ENCODE peak calls at places on chromosomes 2 and 18, in five cellular contexts. E, O, T, H and S are unnamed samples. For H3K27me3, the result is how much of the 10 kb centered on the place peaks cover.

GRCh38 chr2:72757177-72757775 is 68.6 kb downstream of the EXOC6B start:
- DNase-seq in T (no peak), O (peak), E (no peak), H (peak), S (no peak)

GRCh38 chr2:142881619-142882018 is 4.2 kb downstream of the KYNU start:
- DNase-seq in O (no peak), E (no peak), H (no peak), T (no peak), S (no peak)

GRCh38 chr2:136131961-136132839 is 14.3 kb upstream of the CXCR4 start:
- DNase-seq in H (no peak), O (no peak), E (peak), T (no peak), S (no peak)

GRCh38 chr2:152584301-152584700 is 133.0 kb downstream of the PRPF40A start:
- DNase-seq in O (peak), T (no peak), E (no peak), H (no peak), S (no peak)

GRCh38 chr2:215967590-215968373 is 45.6 kb downstream of the MREG start:
- DNase-seq in H (no peak), T (no peak), O (no peak), E (no peak), S (no peak)

GRCh38 chr2:138531913-138532312 is 30.3 kb downstream of the SPOPL start:
- DNase-seq in T (no peak), O (peak), H (no peak), E (no peak), S (no peak)

GRCh38 chr2:170434900-170435640 is 257.1 kb downstream of the MYO3B start:
- DNase-seq in O (no peak), H (no peak), E (no peak), T (no peak), S (no peak)

GRCh38 chr18:55306338-55306737 is 281.7 kb downstream of the TCF4 start:
- DNase-seq in T (no peak), O (no peak), H (no peak), E (no peak), S (no peak)

GRCh38 chr18:28961669-28962228 is 784.8 kb upstream of the CDH2 start:
- DNase-seq in T (peak), O (peak), E (no peak), H (no peak), S (no peak)

GRCh38 chr2:15943378-15943851 is 3.1 kb downstream of the MYCN start:
- DNase-seq in E (peak), T (no peak), O (peak), H (no peak), S (no peak)

GRCh38 chr18:51588616-51589015 is 391.1 kb upstream of the MEX3C start:
- DNase-seq in H (no peak), E (no peak), T (no peak), O (no peak), S (no peak)

GRCh38 chr2:234681206-234681605 is 184.3 kb upstream of the ARL4C start:
- DNase-seq in H (no peak), O (no peak), E (no peak), T (no peak), S (peak)

GRCh38 chr2:136495636-136496035 is 269.7 kb upstream of the THSD7B start:
- DNase-seq in E (no peak), O (no peak), T (no peak), H (no peak), S (no peak)

GRCh38 chr2:178855151-178855550 is 47.9 kb upstream of the TTN start:
- DNase-seq in H (no peak), O (no peak), T (no peak), E (no peak), S (no peak)

GRCh38 chr2:53913721-53914120 is 54.0 kb upstream of the GPR75 start:
- DNase-seq in E (no peak), O (peak), H (no peak), T (no peak), S (no peak)

GRCh38 chr2:62998949-62999348 is 51.7 kb upstream of the OTX1 start:
- DNase-seq in O (no peak), H (no peak), E (no peak), T (no peak), S (no peak)

GRCh38 chr2:32772623-32773221 is 144.9 kb downstream of the TTC27 start:
- DNase-seq in H (peak), T (peak), E (no peak), O (peak), S (no peak)

GRCh38 chr2:161049571-161049970 is 110.7 kb upstream of the TANK start:
- DNase-seq in T (no peak), E (no peak), H (no peak), O (no peak), S (no peak)

GRCh38 chr2:123514808-123515207 is 510.3 kb upstream of the CNTNAP5 start:
- DNase-seq in H (no peak), E (no peak), T (no peak), O (no peak), S (no peak)

GRCh38 chr2:9703085-9703641 is 72.4 kb upstream of the YWHAQ start:
- DNase-seq in H (no peak), T (peak), E (no peak), O (no peak), S (no peak)

GRCh38 chr2:136714452-136714951 is 50.8 kb upstream of the THSD7B start:
- DNase-seq in H (no peak), E (no peak), T (no peak), O (no peak), S (no peak)

GRCh38 chr2:239724194-239724849 is 300.8 kb downstream of the NDUFA10 start:
- DNase-seq in E (peak), O (no peak), T (no peak), H (no peak), S (no peak)

GRCh38 chr2:28516430-28516829 is 20.6 kb downstream of the PLB1 start:
- DNase-seq in T (no peak), E (no peak), O (no peak), H (no peak), S (no peak)
- H3K27me3 ChIP-seq in T (under half), E (under half), O (half or more), H (under half), S (under half)

GRCh38 chr2:85753525-85754312 is at the start of gene ATOH8:
- DNase-seq in E (peak), H (peak), T (no peak), O (peak), S (no peak)
- TF ChIP-seq POLR2A in E (peak), H (no peak), T (no peak), O (no peak), S (no peak)

DNA sequence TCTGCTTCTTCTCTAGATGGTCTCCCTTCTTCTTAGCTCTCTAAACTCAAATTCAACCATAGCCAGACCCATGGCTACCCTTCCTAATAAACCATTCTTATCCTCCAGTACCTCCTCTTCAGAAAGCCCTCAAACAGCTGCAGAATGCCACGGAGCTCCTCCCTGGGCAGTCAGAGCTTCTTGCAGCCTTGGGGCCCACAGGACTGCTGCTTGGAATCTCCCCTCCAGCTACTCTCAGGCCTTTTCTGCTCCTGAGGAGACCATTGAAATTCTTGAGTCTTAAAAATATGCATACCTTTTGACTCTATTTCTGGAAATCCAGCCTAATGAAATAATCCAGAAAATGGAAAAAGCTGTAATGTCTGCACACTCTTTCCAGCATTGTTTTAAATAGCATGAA is 30.7 kb downstream of the EFR3B start:
- DNase-seq in O (no peak), T (no peak), H (no peak), E (no peak), S (no peak)
- TF ChIP-seq CTCF in O (no peak), T (no peak), H (no peak), E (no peak), S (no peak)

GRCh38 chr2:200797242-200797770 is 14.4 kb upstream of the BZW1 start:
- DNase-seq in T (no peak), O (no peak), H (peak), E (no peak), S (no peak)

GRCh38 chr2:200796561-200796960 is 15.1 kb upstream of the BZW1 start:
- DNase-seq in O (peak), H (no peak), E (no peak), T (no peak), S (no peak)

GRCh38 chr2:200795044-200795443 is 16.7 kb upstream of the BZW1 start:
- DNase-seq in T (no peak), E (no peak), H (peak), O (no peak), S (no peak)

GRCh38 chr2:200791905-200792304 is 19.8 kb upstream of the BZW1 start:
- DNase-seq in O (no peak), H (no peak), T (no peak), E (no peak), S (no peak)

DNA sequence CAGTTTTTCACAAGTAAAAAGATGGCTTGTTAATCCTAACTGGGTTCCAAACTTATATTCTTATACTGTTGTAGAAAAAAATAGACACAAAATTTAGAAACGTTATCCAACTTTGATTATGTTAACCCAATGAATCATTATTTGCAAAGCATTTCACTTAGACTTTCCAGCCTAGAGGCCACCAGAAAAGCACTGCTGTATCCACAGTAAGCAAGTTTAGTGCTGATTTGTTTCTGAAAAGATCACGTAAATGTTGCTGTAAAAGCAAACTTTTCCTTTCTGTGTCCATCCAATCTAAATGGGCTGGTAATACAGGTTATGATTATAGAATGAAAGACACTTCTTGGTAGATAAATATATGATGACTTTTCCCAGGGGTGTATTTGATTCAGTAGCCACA is 17.6 kb upstream of the BZW1 start:
- DNase-seq in T (no peak), E (no peak), H (no peak), O (no peak), S (no peak)
- H3K27me3 ChIP-seq in T (under half), E (under half), H (under half), O (under half), S (under half)

GRCh38 chr2:210002158-210003157 is at the start of gene RPE:
- DNase-seq in E (peak), T (peak), H (peak), O (peak), S (peak)
- TF ChIP-seq POLR2A in E (peak), T (peak), H (no peak), O (peak), S (no peak)